ENCODE peak calls at places on chromosomes 4 and X, in nine cellular contexts. K is HepG2, A is psoas muscle, U is ovary, F is hepatocyte, R is lower leg skin, V is esophagus squamous epithelium, T is astrocyte of the cerebellum, Z is kidney epithelial cell. I is an unnamed sample.

GRCh38 chr4:169254546-169254983 is 16.2 kb downstream of the SH3RF1 start:
- DNase-seq in K (peak; percentile 67), A (no peak), U (peak; percentile 55), F (no peak), R (no peak), V (no peak), T (peak; percentile 79), Z (peak; percentile 47), I (no peak)

GRCh38 chr4:5043579-5043978 is 7.7 kb upstream of the STK32B start:
- DNase-seq in K (no peak), A (no peak), U (no peak), F (no peak), R (peak; percentile 40), V (no peak), T (no peak), Z (no peak), I (no peak)

GRCh38 chrX:38968344-38968743 is 167.1 kb downstream of the MID1IP1 start:
- DNase-seq in K (no peak), A (no peak), U (no peak), F (peak; percentile 26), R (no peak), V (no peak), T (no peak), Z (no peak), I (no peak)

GRCh38 chr4:83850435-83850834 is 314.5 kb downstream of the GPAT3 start:
- DNase-seq in K (no peak), A (no peak), U (no peak), F (no peak), R (no peak), V (no peak), T (no peak), Z (peak; percentile 78), I (no peak)

GRCh38 chrX:105745863-105746262 is 76.5 kb upstream of the NRK start:
- DNase-seq in K (no peak), A (no peak), U (no peak), F (no peak), R (no peak), V (no peak), T (no peak), Z (no peak), I (no peak)

GRCh38 chr4:20217521-20217920 is 34.2 kb upstream of the SLIT2 start:
- DNase-seq in K (no peak), A (no peak), U (no peak), F (no peak), R (no peak), V (no peak), T (no peak), Z (no peak), I (no peak)

GRCh38 chrX:47515941-47516649 is 33.1 kb upstream of the ZNF41 start:
- DNase-seq in K (no peak), A (no peak), U (no peak), F (no peak), R (no peak), V (no peak), T (no peak), Z (peak; percentile 21), I (no peak)

GRCh38 chr4:20192754-20193521 is 58.8 kb upstream of the SLIT2 start:
- DNase-seq in K (no peak), A (no peak), U (no peak), F (no peak), R (no peak), V (no peak), T (no peak), Z (peak; percentile 63), I (no peak)

GRCh38 chrX:74421181-74422028 is at the start of gene SLC16A2:
- DNase-seq in K (no peak), A (peak; percentile 85), U (peak; percentile 82), F (peak; percentile 81), R (peak; percentile 92), V (no peak), T (peak; percentile 27), Z (peak; percentile 21), I (peak; percentile 68)

GRCh38 chrX:107480272-107480671 is 30.8 kb downstream of the FRMPD3 start:
- DNase-seq in K (no peak), A (no peak), U (no peak), F (no peak), R (peak; percentile 31), V (no peak), T (no peak), Z (no peak), I (no peak)

GRCh38 chrX:129932792-129933321 is 26.9 kb downstream of the UTP14A start:
- DNase-seq in K (no peak), A (peak; percentile 68), U (peak; percentile 32), F (peak; percentile 22), R (no peak), V (no peak), T (no peak), Z (no peak), I (peak; percentile 70)

GRCh38 chr4:167906851-167907250 is 185.5 kb upstream of the ANXA10 start:
- DNase-seq in K (no peak), A (no peak), U (no peak), F (no peak), R (no peak), V (no peak), T (no peak), Z (no peak), I (no peak)

GRCh38 chr4:8913121-8913857 is 41.6 kb upstream of the HMX1 start:
- DNase-seq in K (no peak), A (peak; percentile 22), U (no peak), F (peak; percentile 4), R (peak; percentile 79), V (no peak), T (no peak), Z (no peak), I (peak; percentile 66)

GRCh38 chr4:2833671-2834000 is 10.0 kb upstream of the ADD1 start:
- DNase-seq in K (no peak), A (peak; percentile 39), U (peak; percentile 11), F (peak; percentile 2), R (peak; percentile 84), V (no peak), T (no peak), Z (no peak), I (no peak)

GRCh38 chr4:82754546-82755165 is 43.9 kb downstream of the SCD5 start:
- DNase-seq in K (no peak), A (no peak), U (no peak), F (no peak), R (peak; percentile 28), V (no peak), T (no peak), Z (no peak), I (no peak)

GRCh38 chr4:36322921-36323354 is 41.5 kb downstream of the DTHD1 start:
- DNase-seq in K (no peak), A (no peak), U (no peak), F (no peak), R (no peak), V (no peak), T (no peak), Z (no peak), I (no peak)
- H3K4me3 ChIP-seq in K (no peak overlapping the region), A (no peak overlapping the region), U (no peak overlapping the region), F (no peak overlapping the region), R (no peak overlapping the region), V (no peak overlapping the region), T (no peak overlapping the region), Z (no peak overlapping the region), I (no peak overlapping the region)

DNA sequence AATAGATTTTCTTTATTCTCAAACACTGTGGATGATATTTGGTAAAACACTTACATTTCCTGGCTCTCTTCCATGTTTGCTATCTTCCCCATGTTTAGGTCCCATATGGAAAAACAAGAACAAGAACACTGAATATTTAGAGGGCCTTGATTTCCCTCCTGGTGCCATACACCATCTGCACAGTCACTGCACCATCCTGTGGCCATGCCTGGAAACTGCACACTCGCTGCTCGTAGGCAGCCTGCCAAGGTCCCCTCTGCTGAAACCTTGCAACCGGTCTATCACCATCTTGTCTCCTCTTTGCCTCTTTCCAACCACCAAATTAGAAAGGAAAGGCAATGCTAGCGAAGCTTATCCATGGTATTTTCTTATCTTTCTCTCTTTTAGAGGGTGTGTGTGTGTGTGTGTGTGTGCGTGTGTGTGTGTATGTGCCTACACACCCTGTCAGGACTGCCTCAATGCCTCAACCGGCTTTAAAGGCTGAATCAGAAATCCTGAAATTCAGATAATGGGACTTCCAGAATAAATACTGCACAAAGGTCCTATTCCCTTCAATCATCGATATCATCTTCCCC is 124.2 kb upstream of the MBNL3 start:
- DNase-seq in K (no peak), A (peak; percentile 67), U (peak; percentile 26), F (peak; percentile 61), R (no peak), V (no peak), T (peak; percentile 3), Z (no peak), I (peak; percentile 67)
- H3K4me3 ChIP-seq in K (no peak overlapping the region), A (no peak overlapping the region), U (no peak overlapping the region), F (no peak overlapping the region), R (no peak overlapping the region), V (no peak overlapping the region), T (no peak overlapping the region), Z (no peak overlapping the region), I (no peak overlapping the region)

DNA sequence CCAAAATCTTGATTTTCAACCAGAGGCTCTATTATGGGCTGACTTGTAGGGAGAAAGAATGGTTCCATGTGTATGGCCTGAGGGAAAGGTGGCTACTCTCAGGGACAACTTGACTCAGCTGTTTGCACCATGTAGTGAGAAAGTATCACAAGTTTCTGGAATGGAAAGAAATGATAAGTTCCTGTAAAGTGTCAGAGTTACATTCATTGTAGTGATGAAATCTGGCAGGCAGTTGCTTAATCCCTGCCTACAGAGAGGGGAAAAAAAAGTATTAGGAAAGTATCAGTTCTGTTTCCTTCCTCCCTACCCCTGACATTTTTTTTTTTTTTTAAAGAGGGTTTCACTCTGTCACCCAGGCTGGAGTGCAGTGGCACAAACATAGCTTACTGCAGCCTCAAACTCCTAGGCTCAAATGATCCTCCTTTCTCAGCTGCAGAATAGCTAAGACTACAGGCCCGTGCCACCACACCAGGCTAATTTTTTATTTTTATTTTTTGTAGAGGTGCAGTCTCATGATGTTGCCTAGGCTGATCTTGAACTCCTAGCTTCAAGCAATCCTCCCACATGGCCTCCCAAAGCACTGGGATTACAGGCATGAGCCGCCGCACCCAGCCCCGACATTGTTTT is 4.7 kb upstream of the FBXL5 start:
- DNase-seq in K (no peak), A (no peak), U (no peak), F (peak; percentile 32), R (no peak), V (no peak), T (no peak), Z (no peak), I (no peak)
- H3K4me3 ChIP-seq in K (no peak overlapping the region), A (no peak overlapping the region), U (no peak overlapping the region), F (no peak overlapping the region), R (no peak overlapping the region), V (no peak overlapping the region), T (no peak overlapping the region), Z (no peak overlapping the region), I (no peak overlapping the region)

GRCh38 chrX:132614297-132614696 is 125.5 kb upstream of the MBNL3 start:
- DNase-seq in K (peak; percentile 38), A (no peak), U (no peak), F (no peak), R (no peak), V (no peak), T (no peak), Z (no peak), I (no peak)

GRCh38 chrX:132609449-132609848 is 120.6 kb upstream of the MBNL3 start:
- DNase-seq in K (no peak), A (no peak), U (no peak), F (no peak), R (no peak), V (no peak), T (no peak), Z (no peak), I (no peak)

GRCh38 chrX:132615396-132616131 is 126.7 kb upstream of the MBNL3 start:
- DNase-seq in K (peak; percentile 44), A (no peak), U (peak; percentile 32), F (peak; percentile 70), R (no peak), V (no peak), T (no peak), Z (no peak), I (no peak)

GRCh38 chrX:132613801-132614200 is 125.0 kb upstream of the MBNL3 start:
- DNase-seq in K (peak; percentile 46), A (no peak), U (no peak), F (no peak), R (no peak), V (no peak), T (no peak), Z (no peak), I (no peak)

GRCh38 chrX:132610536-132610935 is 121.7 kb upstream of the MBNL3 start:
- DNase-seq in K (no peak), A (no peak), U (no peak), F (no peak), R (no peak), V (no peak), T (no peak), Z (no peak), I (no peak)
- H3K4me3 ChIP-seq in K (no peak overlapping the region), A (no peak overlapping the region), U (no peak overlapping the region), F (no peak overlapping the region), R (no peak overlapping the region), V (no peak overlapping the region), T (no peak overlapping the region), Z (no peak overlapping the region), I (no peak overlapping the region)